ENCODE peak calls at places on chromosomes 5 and 9, in seven cellular contexts. P, Q, T, B, M, A and U are unnamed samples.
A peak's percentile ranks its signal among the peaks of the same experiment; 100 is the strongest.

GRCh38 chr9:90659626-90660364 is 17.2 kb upstream of the DIRAS2 start:
- DNase-seq in T (no peak), P (no peak), B (no peak), M (peak; percentile 66), A (no peak), Q (no peak), U (no peak)

GRCh38 chr9:134163374-134164196 is 779 bp downstream of the RNU6ATAC start:
- DNase-seq in A (peak; percentile 86), B (peak; percentile 71), T (peak; percentile 56), M (peak; percentile 50), Q (peak; percentile 55), P (peak; percentile 86), U (peak; percentile 61)

GRCh38 chr5:98770911-98771322 is 2.5 kb upstream of the RGMB start:
- DNase-seq in A (no peak), Q (no peak), B (no peak), M (no peak), P (no peak), T (no peak), U (no peak)

GRCh38 chr5:126594077-126594476 is 942 bp downstream of the ALDH7A1 start:
- DNase-seq in Q (peak; percentile 16), B (no peak), T (no peak), A (no peak), M (peak; percentile 20), P (no peak), U (no peak)

GRCh38 chr9:14349818-14350333 is 35.9 kb upstream of the NFIB start:
- DNase-seq in Q (no peak), A (no peak), M (no peak), P (no peak), T (no peak), B (no peak), U (no peak)

GRCh38 chr5:150272531-150272930 is 17.0 kb downstream of the CAMK2A start:
- DNase-seq in B (no peak), Q (peak; percentile 59), T (no peak), M (peak; percentile 72), A (no peak), P (no peak), U (no peak)

GRCh38 chr9:114053246-114054005 is 24.7 kb downstream of the AMBP start:
- DNase-seq in Q (no peak), M (no peak), A (peak; percentile 43), T (no peak), P (peak; percentile 40), B (no peak), U (no peak)

GRCh38 chr5:142246263-142246662 is 78.6 kb downstream of the SPRY4 start:
- DNase-seq in B (no peak), T (no peak), P (no peak), Q (no peak), A (peak; percentile 86), M (peak; percentile 32), U (no peak)

GRCh38 chr5:125396462-125396861 is 650.0 kb upstream of the ZNF608 start:
- DNase-seq in A (no peak), T (no peak), Q (no peak), B (no peak), M (no peak), P (no peak), U (no peak)
- H3K4me1 ChIP-seq in A (no peaks in the 10 kb centered on the region), T (no peaks in the 10 kb centered on the region), Q (peaks cover 1% of the 10 kb centered on the region), B (no peaks in the 10 kb centered on the region), M (peaks cover 28% of the 10 kb centered on the region), P (no peaks in the 10 kb centered on the region), U (no peaks in the 10 kb centered on the region)

GRCh38 chr9:131226226-131226625 is 50.1 kb downstream of the FAM78A start:
- DNase-seq in A (no peak), M (no peak), P (no peak), T (no peak), B (no peak), Q (no peak), U (no peak)

GRCh38 chr9:131228988-131229387 is 47.3 kb downstream of the FAM78A start:
- DNase-seq in T (no peak), M (no peak), B (no peak), P (no peak), A (no peak), Q (peak; percentile 20), U (no peak)

GRCh38 chr9:131228096-131228495 is 48.2 kb downstream of the FAM78A start:
- DNase-seq in Q (no peak), M (no peak), T (no peak), A (no peak), P (no peak), B (no peak), U (no peak)

GRCh38 chr9:131222460-131222859 is 53.9 kb downstream of the FAM78A start:
- DNase-seq in T (no peak), M (no peak), Q (no peak), P (no peak), B (no peak), A (no peak), U (no peak)

GRCh38 chr9:131227112-131228058 is 48.9 kb downstream of the FAM78A start:
- DNase-seq in M (no peak), B (no peak), T (no peak), P (no peak), Q (peak; percentile 37), A (no peak), U (no peak)
- H3K4me3 ChIP-seq in M (no peak overlapping the region), B (no peak overlapping the region), T (no peak overlapping the region), P (peak overlapping the region; percentile 23), Q (no peak overlapping the region), A (no peak overlapping the region), U (no peak overlapping the region)

DNA sequence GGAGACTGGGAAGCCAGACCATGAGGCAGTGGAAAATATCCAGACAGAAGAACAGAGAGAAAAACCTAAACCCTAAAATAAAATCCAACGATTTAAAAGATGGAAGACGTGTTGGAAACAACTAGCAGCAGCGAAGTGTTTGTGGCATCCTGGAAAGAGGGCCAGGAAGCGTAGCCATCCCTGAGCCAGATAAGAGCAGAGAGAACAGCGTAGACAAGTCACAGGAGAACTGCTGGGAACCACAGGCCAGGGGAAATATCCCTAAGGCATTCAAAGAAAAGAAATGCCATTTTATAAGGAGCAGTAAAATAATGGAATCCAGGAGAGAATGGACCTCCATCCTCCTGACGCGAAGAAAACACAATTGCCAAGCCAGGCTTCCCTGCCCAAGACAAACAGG is 39.6 kb upstream of the NKD2 start:
- DNase-seq in Q (peak; percentile 5), B (no peak), M (no peak), T (no peak), A (peak; percentile 46), P (no peak), U (no peak)
- H3K27me3 ChIP-seq in Q (peaks cover 7% of the 10 kb centered on the region), B (peaks cover 2% of the 10 kb centered on the region), M (peaks cover 73% of the 10 kb centered on the region), T (peaks cover 32% of the 10 kb centered on the region), A (no peaks in the 10 kb centered on the region), P (peaks cover 38% of the 10 kb centered on the region), U (peaks cover 11% of the 10 kb centered on the region)

DNA sequence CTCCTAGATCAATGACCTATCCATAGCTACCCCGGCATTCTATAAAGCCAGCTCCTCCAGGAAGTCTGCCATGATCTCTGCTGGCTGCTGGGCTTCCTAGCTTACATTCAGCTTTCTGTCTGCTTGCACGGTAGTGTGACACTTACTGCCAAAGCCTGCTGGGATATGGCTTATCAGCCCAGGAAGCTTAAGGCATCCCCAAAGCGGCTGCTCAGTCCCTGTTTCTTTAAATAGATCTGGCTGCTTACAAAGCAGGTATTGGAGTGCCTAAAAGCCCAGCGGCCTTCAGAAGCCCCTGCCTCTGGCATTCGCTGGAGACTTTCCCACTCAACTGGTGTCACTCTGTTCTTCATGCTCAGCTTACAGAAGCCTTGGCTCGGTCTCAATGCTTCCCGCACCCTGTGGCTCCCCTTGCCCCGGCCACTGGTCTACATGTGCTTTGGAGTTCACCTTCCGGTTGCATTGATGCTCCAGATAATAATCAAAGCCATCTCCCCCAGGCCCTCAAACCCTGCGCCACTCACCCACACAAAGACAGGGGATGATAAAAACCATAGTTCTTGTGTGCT is 31.3 kb upstream of the STRBP start:
- DNase-seq in B (no peak), A (peak; percentile 43), M (no peak), T (no peak), Q (no peak), P (no peak), U (no peak)
- H3K4me1 ChIP-seq in B (peaks cover 5% of the 10 kb centered on the region), A (no peaks in the 10 kb centered on the region), M (no peaks in the 10 kb centered on the region), T (peaks cover 33% of the 10 kb centered on the region), Q (no peaks in the 10 kb centered on the region), P (no peaks in the 10 kb centered on the region), U (no peaks in the 10 kb centered on the region)

DNA sequence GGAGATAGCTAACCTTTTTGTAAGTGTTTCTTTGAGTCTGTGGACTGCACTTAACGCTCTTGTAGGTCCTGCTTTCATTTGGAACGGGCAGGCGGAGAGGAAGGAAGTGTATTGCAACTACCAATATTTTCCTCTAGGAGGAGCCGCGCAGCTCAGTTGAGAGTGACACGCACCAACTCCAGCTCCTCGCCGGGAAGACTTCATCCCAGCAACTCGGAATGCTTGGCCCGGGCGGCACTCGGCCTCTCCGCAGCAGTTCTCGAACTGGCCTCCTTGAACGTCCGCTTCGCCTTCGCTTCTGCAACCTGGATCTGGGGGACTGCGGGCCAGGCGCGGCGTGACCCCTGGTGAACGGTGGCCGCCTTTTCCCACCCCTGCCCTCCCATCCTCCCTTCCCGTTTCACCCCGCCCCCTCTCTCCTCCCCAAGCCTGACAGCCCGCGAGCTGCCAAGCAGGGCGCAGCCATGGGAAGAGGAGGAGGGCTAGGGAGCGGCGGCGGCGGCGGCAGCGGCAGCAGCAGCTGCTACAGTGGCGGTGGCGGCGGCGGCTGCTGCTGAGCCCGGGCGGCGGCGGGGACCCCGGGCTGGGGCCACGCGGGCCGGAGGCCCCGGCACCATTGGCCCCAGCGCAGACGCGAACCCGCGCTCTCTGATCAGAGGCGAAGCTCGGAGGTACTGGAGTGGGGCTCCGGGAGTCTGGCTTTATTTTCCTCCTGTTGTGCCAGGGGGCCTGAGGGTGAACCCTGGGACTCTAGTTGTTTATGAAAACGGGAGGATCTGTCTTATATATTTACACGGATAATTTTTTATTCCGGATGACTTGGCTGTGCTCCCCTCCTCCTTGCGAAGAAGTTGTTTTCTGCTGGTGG is at the start of gene GHR:
- DNase-seq in M (peak; percentile 94), Q (peak; percentile 93), P (peak; percentile 87), T (no peak), B (no peak), A (peak; percentile 91), U (no peak)
- H3K4me3 ChIP-seq in M (peak within 1 kb of the TSS; percentile 73), Q (peak within 1 kb of the TSS; percentile 71), P (peak within 1 kb of the TSS; percentile 73), T (no peak within 1 kb of the TSS), B (no peak within 1 kb of the TSS), A (peak within 1 kb of the TSS; percentile 73), U (peak within 1 kb of the TSS; percentile 49)

GRCh38 chr5:146336197-146336596 is 2.4 kb upstream of the POU4F3 start:
- DNase-seq in A (no peak), Q (no peak), T (no peak), P (no peak), B (no peak), M (no peak), U (no peak)

GRCh38 chr5:146337264-146337904 is 1.3 kb upstream of the POU4F3 start:
- DNase-seq in M (no peak), A (no peak), Q (no peak), B (no peak), P (no peak), T (no peak), U (no peak)

GRCh38 chr5:146331257-146331822 is 7.3 kb upstream of the POU4F3 start:
- DNase-seq in Q (no peak), B (no peak), T (no peak), M (no peak), A (no peak), P (no peak), U (no peak)

GRCh38 chr5:146337928-146338327 is 711 bp upstream of the POU4F3 start:
- DNase-seq in A (no peak), B (no peak), P (no peak), M (no peak), T (no peak), Q (no peak), U (no peak)

GRCh38 chr5:146334074-146334533 is 4.5 kb upstream of the POU4F3 start:
- DNase-seq in T (no peak), M (no peak), B (no peak), P (no peak), A (no peak), Q (no peak), U (no peak)
- H3K27me3 ChIP-seq in T (no peaks in the 10 kb centered on the region), M (peaks cover 60% of the 10 kb centered on the region), B (no peaks in the 10 kb centered on the region), P (peaks cover 87% of the 10 kb centered on the region), A (no peaks in the 10 kb centered on the region), Q (peaks cover 96% of the 10 kb centered on the region), U (peaks cover 19% of the 10 kb centered on the region)